ENCODE peak calls at places on chromosomes 12 and 14, in eight cellular contexts. F is frontal cortex; I is RPMI7951; O is activated CD8-positive, alpha-beta T cell treated with anti-CD3 and anti-CD28 coated beads, Interleukin-2, amount 10 ng/mL, durations not matched to agents 7 days and 5 days; Z is astrocyte of the spinal cord; U is islet precursor cell; D is pancreas; T is HEK293T. J is an unnamed sample.

GRCh38 chr14:32986791-32987545 is 48.3 kb downstream of the NPAS3 start:
- DNase-seq in F (peak; percentile 21), I (peak; percentile 36), O (no peak), Z (peak; percentile 73), U (peak; percentile 56), D (no peak), T (no peak), J (peak; percentile 79)

GRCh38 chr12:59737725-59738463 is 142.1 kb downstream of the SLC16A7 start:
- DNase-seq in F (no peak), I (peak; percentile 34), O (no peak), Z (no peak), U (no peak), D (no peak), T (no peak), J (peak; percentile 28)

GRCh38 chr14:90159147-90159546 is 97.2 kb upstream of the PSMC1 start:
- DNase-seq in F (no peak), I (no peak), O (no peak), Z (no peak), U (peak; percentile 91), D (no peak), T (no peak), J (peak; percentile 92)

GRCh38 chr12:56188786-56189335 is 422 bp downstream of the SMARCC2 start:
- DNase-seq in F (no peak), I (no peak), O (no peak), Z (no peak), U (no peak), D (no peak), T (peak; percentile 26), J (peak; percentile 44)

GRCh38 chr12:87814625-87815024 is 214.6 kb downstream of the C12orf50 start:
- DNase-seq in F (no peak), I (no peak), O (no peak), Z (peak; percentile 43), U (no peak), D (no peak), T (no peak), J (no peak)

GRCh38 chr14:59269431-59269830 is 81.0 kb downstream of the DAAM1 start:
- DNase-seq in F (no peak), I (no peak), O (no peak), Z (no peak), U (no peak), D (no peak), T (no peak), J (no peak)

GRCh38 chr14:75299064-75299463 is 20.4 kb downstream of the FOS start:
- DNase-seq in F (no peak), I (peak; percentile 18), O (no peak), Z (no peak), U (no peak), D (no peak), T (no peak), J (peak; percentile 59)

GRCh38 chr14:20697273-20698017 is 8.9 kb downstream of the ANG start:
- DNase-seq in F (peak; percentile 65), I (peak; percentile 57), O (peak; percentile 72), Z (peak; percentile 68), U (peak; percentile 84), D (peak; percentile 74), T (peak; percentile 69), J (peak; percentile 85)

GRCh38 chr14:21334202-21334906 is 49.5 kb downstream of the SUPT16H start:
- DNase-seq in F (no peak), I (peak; percentile 11), O (no peak), Z (no peak), U (peak; percentile 32), D (no peak), T (no peak), J (no peak)

GRCh38 chr12:105378821-105379400 is 48.4 kb downstream of the C12orf75 start:
- DNase-seq in F (no peak), I (peak; percentile 23), O (no peak), Z (no peak), U (no peak), D (no peak), T (no peak), J (peak; percentile 22)

GRCh38 chr12:119544780-119545625 is 48.6 kb upstream of the TMEM233 start:
- DNase-seq in F (peak; percentile 60), I (peak; percentile 51), O (peak; percentile 70), Z (peak; percentile 72), U (peak; percentile 81), D (peak; percentile 71), T (peak; percentile 75), J (peak; percentile 72)

GRCh38 chr14:99030436-99030835 is 241.6 kb downstream of the BCL11B start:
- DNase-seq in F (no peak), I (no peak), O (no peak), Z (no peak), U (peak; percentile 45), D (no peak), T (no peak), J (no peak)

GRCh38 chr14:58071341-58071740 is 80.7 kb downstream of the ARMH4 start:
- DNase-seq in F (no peak), I (no peak), O (no peak), Z (no peak), U (no peak), D (no peak), T (no peak), J (no peak)

GRCh38 chr12:64780220-64780530 is 21.0 kb upstream of the GNS start:
- DNase-seq in F (no peak), I (no peak), O (no peak), Z (no peak), U (no peak), D (no peak), T (no peak), J (no peak)

GRCh38 chr12:63958876-63959275 is 114.4 kb downstream of the SRGAP1 start:
- DNase-seq in F (no peak), I (no peak), O (no peak), Z (no peak), U (no peak), D (no peak), T (no peak), J (no peak)

GRCh38 chr12:65163755-65164154 is 5.6 kb upstream of the LEMD3 start:
- DNase-seq in F (no peak), I (no peak), O (no peak), Z (no peak), U (no peak), D (no peak), T (no peak), J (no peak)

GRCh38 chr12:67147447-67147846 is 121.7 kb upstream of the CAND1 start:
- DNase-seq in F (no peak), I (no peak), O (peak; percentile 29), Z (no peak), U (no peak), D (no peak), T (no peak), J (no peak)

GRCh38 chr14:85572021-85572420 is 42.1 kb downstream of the FLRT2 start:
- DNase-seq in F (no peak), I (no peak), O (no peak), Z (no peak), U (no peak), D (no peak), T (no peak), J (peak; percentile 73)

GRCh38 chr12:104201238-104202001 is 14.2 kb upstream of the TXNRD1 start:
- DNase-seq in F (peak; percentile 53), I (peak; percentile 60), O (peak; percentile 57), Z (peak; percentile 65), U (peak; percentile 83), D (peak; percentile 59), T (peak; percentile 74), J (peak; percentile 82)

GRCh38 chr14:104656014-104656714 is 33.3 kb upstream of the INF2 start:
- DNase-seq in F (no peak), I (peak; percentile 33), O (no peak), Z (no peak), U (peak; percentile 68), D (no peak), T (no peak), J (no peak)

J was measured in mesendoderm.